ENCODE peak calls at places on chromosomes 3 and 15, in nine cellular contexts. B, D, P, U, V, R, I, T and F are unnamed samples.

GRCh38 chr3:25648107-25648535 is 16.6 kb downstream of the TOP2B start:
- DNase-seq in B (peak), U (peak), D (peak), I (peak), T (peak), R (peak), V (no peak), P (peak), F (peak)

GRCh38 chr15:33125883-33126535 is 68.5 kb downstream of the FMN1 start:
- DNase-seq in P (no peak), I (no peak), T (no peak), R (no peak), D (no peak), B (no peak), U (no peak), V (no peak), F (no peak)

GRCh38 chr15:51756482-51756881 is 5.1 kb downstream of the TMOD2 start:
- DNase-seq in D (no peak), V (no peak), I (no peak), T (no peak), R (peak), P (no peak), U (no peak), B (no peak), F (no peak)

GRCh38 chr3:156483961-156484787 is 70.7 kb downstream of the SSR3 start:
- DNase-seq in B (no peak), T (peak), U (no peak), R (peak), P (no peak), D (peak), V (no peak), I (peak), F (peak)

GRCh38 chr3:53890726-53891499 is 746 bp downstream of the SELENOK start:
- DNase-seq in V (no peak), D (peak), B (no peak), T (peak), P (no peak), U (no peak), R (no peak), I (peak), F (peak)

GRCh38 chr3:156816794-156817741 is 9.1 kb upstream of the LEKR1 start:
- DNase-seq in U (peak), B (peak), T (peak), I (peak), V (peak), D (peak), R (no peak), P (peak), F (no peak)

GRCh38 chr3:138938056-138938876 is 8.7 kb downstream of the FOXL2 start:
- DNase-seq in P (no peak), B (no peak), T (no peak), R (no peak), V (no peak), U (no peak), I (no peak), D (no peak), F (no peak)

GRCh38 chr15:72423256-72423655 is 25.2 kb downstream of the TMEM202 start:
- DNase-seq in P (no peak), R (no peak), T (no peak), B (no peak), D (no peak), V (no peak), U (no peak), I (no peak), F (no peak)

GRCh38 chr3:141729240-141729639 is 8.9 kb upstream of the RNF7 start:
- DNase-seq in B (no peak), I (no peak), T (no peak), U (no peak), P (no peak), V (no peak), R (no peak), D (no peak), F (no peak)

GRCh38 chr3:98548544-98548943 is 16.8 kb downstream of the GPR15 start:
- DNase-seq in I (no peak), T (no peak), B (no peak), D (no peak), R (no peak), P (no peak), U (no peak), V (no peak), F (no peak)

GRCh38 chr3:129688310-129688895 is 81.9 kb upstream of the PLXND1 start:
- DNase-seq in R (no peak), D (no peak), B (no peak), V (peak), I (no peak), P (peak), T (no peak), U (peak), F (no peak)

GRCh38 chr15:80514071-80514780 is 110.0 kb downstream of the ARNT2 start:
- DNase-seq in T (peak), U (peak), V (no peak), P (no peak), I (no peak), D (no peak), B (peak), R (no peak), F (no peak)

GRCh38 chr3:164375538-164375937 is 702.8 kb downstream of the SI start:
- DNase-seq in P (no peak), R (no peak), I (no peak), V (no peak), D (no peak), B (no peak), U (no peak), T (no peak), F (no peak)

GRCh38 chr3:33006571-33007286 is 55.3 kb downstream of the CCR4 start:
- DNase-seq in U (no peak), V (no peak), T (no peak), R (no peak), D (no peak), P (no peak), I (no peak), B (no peak), F (no peak)

GRCh38 chr3:20225769-20226168 is 39.8 kb upstream of the SGO1 start:
- DNase-seq in B (peak), T (peak), V (no peak), I (peak), P (no peak), R (no peak), D (no peak), U (peak), F (no peak)